ENCODE peak calls at places on chromosomes 2 and 18, in nine cellular contexts. C is A549, N is breast epithelium, M is heart left ventricle, A is HepG2, X is esophagus muscularis mucosa, F is vagina, P is stomach, K is adrenal gland. D is an unnamed sample.

GRCh38 chr18:22141211-22141610 is 28.2 kb upstream of the GATA6 start:
- DNase-seq in C (no peak), N (no peak), M (no peak), A (no peak), X (no peak), F (no peak), P (no peak), K (no peak), D (no peak)

GRCh38 chr2:163182764-163183354 is 344.3 kb upstream of the KCNH7 start:
- DNase-seq in C (peak; percentile 17), N (no peak), M (no peak), A (no peak), X (no peak), F (no peak), P (no peak), K (no peak), D (no peak)

GRCh38 chr2:176784633-176785193 is 427.9 kb upstream of the HNRNPA3 start:
- DNase-seq in C (no peak), N (no peak), M (no peak), A (no peak), X (no peak), F (no peak), P (no peak), K (no peak), D (no peak)

GRCh38 chr2:105403785-105404698 is 5.2 kb upstream of the FHL2 start:
- DNase-seq in C (peak; percentile 67), N (peak; percentile 76), M (peak; percentile 33), A (no peak), X (no peak), F (no peak), P (no peak), K (peak; percentile 63), D (peak; percentile 10)

GRCh38 chr2:144941743-144942488 is 422.0 kb upstream of the ZEB2 start:
- DNase-seq in C (peak; percentile 17), N (no peak), M (no peak), A (no peak), X (no peak), F (no peak), P (no peak), K (no peak), D (no peak)

GRCh38 chr2:27914046-27914792 is 23.7 kb downstream of the BABAM2 start:
- DNase-seq in C (no peak), N (no peak), M (no peak), A (peak; percentile 9), X (no peak), F (no peak), P (no peak), K (no peak), D (no peak)

GRCh38 chr2:72968286-72968685 is 51.0 kb downstream of the EMX1 start:
- DNase-seq in C (no peak), N (no peak), M (peak; percentile 10), A (no peak), X (no peak), F (no peak), P (no peak), K (no peak), D (no peak)

GRCh38 chr2:240137596-240138274 is 1.6 kb upstream of the COPS9 start:
- DNase-seq in C (no peak), N (no peak), M (no peak), A (no peak), X (no peak), F (no peak), P (no peak), K (no peak), D (peak; percentile 12)

GRCh38 chr18:8142131-8142711 is 467.0 kb upstream of the RAB12 start:
- DNase-seq in C (no peak), N (no peak), M (no peak), A (no peak), X (no peak), F (no peak), P (no peak), K (no peak), D (no peak)

GRCh38 chr2:30276455-30276911 is 45.1 kb downstream of the LBH start:
- DNase-seq in C (no peak), N (no peak), M (no peak), A (no peak), X (no peak), F (no peak), P (no peak), K (no peak), D (no peak)

GRCh38 chr2:98036349-98037000 is 40.7 kb upstream of the TMEM131 start:
- DNase-seq in C (no peak), N (no peak), M (peak; percentile 78), A (no peak), X (no peak), F (no peak), P (peak; percentile 30), K (no peak), D (no peak)

GRCh38 chr18:61333746-61334490 is 688 bp downstream of the CDH20 start:
- DNase-seq in C (no peak), N (no peak), M (peak; percentile 19), A (no peak), X (no peak), F (no peak), P (no peak), K (peak; percentile 6), D (no peak)

GRCh38 chr2:72153924-72154323 is 6.3 kb upstream of the CYP26B1 start:
- DNase-seq in C (no peak), N (no peak), M (no peak), A (no peak), X (peak; percentile 53), F (peak; percentile 79), P (no peak), K (no peak), D (no peak)

GRCh38 chr18:63817441-63818051 is 42.3 kb downstream of the SERPINB7 start:
- DNase-seq in C (no peak), N (no peak), M (no peak), A (no peak), X (no peak), F (no peak), P (no peak), K (no peak), D (no peak)

GRCh38 chr2:222205136-222205535 is 93.7 kb downstream of the PAX3 start:
- DNase-seq in C (no peak), N (no peak), M (no peak), A (no peak), X (no peak), F (no peak), P (no peak), K (no peak), D (no peak)

GRCh38 chr2:72278046-72278445 is 130.4 kb upstream of the CYP26B1 start:
- DNase-seq in C (peak; percentile 46), N (no peak), M (no peak), A (no peak), X (no peak), F (no peak), P (no peak), K (peak; percentile 39), D (no peak)

GRCh38 chr2:37711308-37711731 is 39.9 kb upstream of the CDC42EP3 start:
- DNase-seq in C (peak; percentile 45), N (no peak), M (no peak), A (no peak), X (no peak), F (no peak), P (no peak), K (no peak), D (no peak)

DNA sequence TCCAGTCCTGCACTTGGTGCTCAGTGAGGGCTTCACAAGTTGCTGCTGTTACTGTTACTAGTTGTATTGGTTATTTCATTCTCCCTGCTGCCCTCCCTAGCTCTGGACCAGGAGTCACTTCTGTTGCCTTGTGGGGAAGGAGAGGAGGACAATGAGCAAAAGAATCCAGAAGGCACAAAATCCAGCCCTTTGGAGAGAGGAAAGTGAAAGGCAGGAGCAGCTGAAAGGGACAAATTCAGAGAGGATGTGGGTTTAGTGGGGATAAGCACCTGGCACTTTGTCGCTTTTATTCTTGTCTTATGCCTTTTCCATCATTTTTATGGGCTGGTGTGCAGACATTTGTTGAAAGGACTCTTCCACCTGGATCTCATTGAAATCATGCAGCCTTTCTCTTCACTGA is 24.3 kb upstream of the LTBP1 start:
- DNase-seq in C (no peak), N (no peak), M (no peak), A (no peak), X (no peak), F (no peak), P (no peak), K (no peak), D (no peak)
- H3K27ac ChIP-seq in C (no peak overlapping the region), N (no peak overlapping the region), M (no peak overlapping the region), A (no peak overlapping the region), X (no peak overlapping the region), F (no peak overlapping the region), P (no peak overlapping the region), K (no peak overlapping the region), D (no peak overlapping the region)

GRCh38 chr18:54357660-54358494 is at the start of the genes C18orf54 and STARD6:
- DNase-seq in C (peak; percentile 90), N (peak; percentile 77), M (peak; percentile 89), A (peak; percentile 87), X (peak; percentile 95), F (no peak), P (peak; percentile 84), K (peak; percentile 82), D (peak; percentile 90)
- TF ChIP-seq POLR2A in C (peak; percentile 61), N (no peak), M (no peak), A (no peak), X (no peak), F (peak; percentile 41), P (no peak), K (no peak), D (no peak)

DNA sequence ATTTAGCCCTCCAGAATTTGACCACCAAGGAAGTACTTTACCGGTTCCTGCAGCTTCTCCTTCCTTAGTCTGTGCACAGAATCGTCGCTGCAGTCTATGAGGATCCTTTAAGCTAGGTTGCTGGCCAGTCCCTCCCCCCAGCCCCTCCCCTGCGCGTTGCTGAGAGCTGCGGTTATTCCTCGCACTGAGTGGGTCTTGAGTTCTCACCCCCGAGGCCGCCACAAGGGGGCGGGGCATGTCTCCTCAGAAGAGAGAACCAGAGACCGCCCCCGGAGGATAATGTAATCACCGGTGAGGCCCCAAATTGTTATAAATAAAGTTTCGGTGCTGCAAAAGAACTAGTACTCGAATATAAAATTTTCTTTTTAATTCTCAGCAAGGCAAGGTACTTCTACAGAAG is 1184.9 kb upstream of the CDH2 start:
- DNase-seq in C (peak; percentile 0), N (no peak), M (no peak), A (no peak), X (no peak), F (no peak), P (no peak), K (no peak), D (peak; percentile 62)
- TF ChIP-seq CTCF in C (no peak), N (no peak), M (no peak), A (no peak), X (no peak), F (no peak), P (no peak), K (no peak), D (peak; percentile 10)

DNA sequence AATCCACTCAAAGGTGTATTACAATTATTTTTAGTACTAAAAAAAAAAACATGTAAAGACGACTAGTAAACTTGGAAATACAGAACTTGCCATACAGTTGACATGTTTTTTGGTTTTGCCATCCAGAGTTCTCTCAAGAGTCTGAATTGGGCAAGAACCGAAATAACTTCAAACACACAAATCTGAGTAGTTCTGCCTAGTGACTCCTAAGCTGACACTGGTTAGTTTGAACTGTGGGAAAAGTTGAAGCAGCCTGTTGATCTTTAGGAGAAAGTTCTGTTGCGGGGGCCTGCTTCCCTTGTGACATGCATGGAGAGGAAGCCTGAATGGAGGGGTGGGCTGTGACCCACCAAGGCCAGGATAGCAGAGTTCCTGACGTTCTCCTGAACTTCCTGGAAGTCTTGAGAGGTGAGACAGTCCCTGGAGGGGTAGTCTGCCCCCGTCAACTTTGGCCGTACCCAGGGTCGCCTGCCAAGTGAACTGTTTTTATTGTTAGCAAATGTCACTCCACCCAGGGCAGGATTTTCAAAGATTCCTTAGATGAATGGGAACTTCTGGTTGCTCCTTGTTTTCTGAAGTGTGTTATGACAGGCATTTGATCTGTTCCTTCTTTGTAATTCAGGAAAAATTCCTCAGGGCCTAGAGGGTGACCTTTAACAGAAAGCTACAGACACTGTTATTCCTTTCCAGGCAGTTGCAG is 85.6 kb upstream of the SPTBN1 start:
- DNase-seq in C (no peak), N (no peak), M (peak; percentile 62), A (no peak), X (no peak), F (no peak), P (no peak), K (peak; percentile 13), D (no peak)
- H3K27ac ChIP-seq in C (no peak overlapping the region), N (no peak overlapping the region), M (peak overlapping the region; percentile 75), A (no peak overlapping the region), X (peak overlapping the region; percentile 50), F (peak overlapping the region; percentile 55), P (no peak overlapping the region), K (no peak overlapping the region), D (no peak overlapping the region)